ENCODE peak calls at places on chromosomes 3 and 15, in eight cellular contexts. O is CD4-positive, alpha-beta memory T cell; N is esophagus squamous epithelium; P is fibroblast of lung; B is breast epithelium; Q is tibial artery; Z is CD8-positive, alpha-beta memory T cell; C is iPS DF 6.9. U is an unnamed sample.

GRCh38 chr3:37218206-37218605 is 43.8 kb upstream of the LRRFIP2 start:
- DNase-seq in Z (no peak), P (no peak), N (no peak), O (no peak), Q (no peak), B (no peak), C (no peak), U (peak)

GRCh38 chr15:78808550-78808949 is 2.7 kb downstream of the ADAMTS7 start:
- DNase-seq in N (no peak), P (peak), O (no peak), B (no peak), C (no peak), Z (no peak), Q (no peak), U (peak)

GRCh38 chr15:89078831-89079810 is 9.1 kb upstream of the ABHD2 start:
- DNase-seq in N (no peak), C (no peak), B (no peak), P (no peak), Z (no peak), O (no peak), Q (no peak), U (no peak)

GRCh38 chr15:40242216-40242599 is 3.3 kb downstream of the PAK6 start:
- DNase-seq in Q (no peak), O (no peak), B (no peak), C (no peak), Z (no peak), P (no peak), N (no peak), U (no peak)

GRCh38 chr15:52208306-52208946 is 17.2 kb upstream of the GNB5 start:
- DNase-seq in B (no peak), Z (peak), O (peak), Q (no peak), N (peak), C (no peak), P (peak), U (no peak)

GRCh38 chr3:27224197-27224596 is 145.0 kb downstream of the NEK10 start:
- DNase-seq in B (no peak), N (no peak), Q (no peak), O (no peak), C (no peak), P (peak), Z (no peak), U (peak)

GRCh38 chr3:16070707-16071106 is 103.8 kb upstream of the GALNT15 start:
- DNase-seq in Z (no peak), C (no peak), Q (no peak), B (no peak), O (no peak), P (no peak), N (no peak), U (no peak)

GRCh38 chr3:170233532-170233931 is 11.3 kb downstream of the PRKCI start:
- DNase-seq in N (no peak), B (no peak), C (no peak), Q (no peak), P (peak), O (no peak), Z (no peak), U (no peak)

GRCh38 chr3:124887996-124888298 is 782 bp upstream of the ITGB5 start:
- DNase-seq in O (no peak), C (no peak), Z (no peak), P (no peak), B (no peak), Q (no peak), N (no peak), U (no peak)

GRCh38 chr15:51888593-51889195 is 59.2 kb downstream of the TMOD3 start:
- DNase-seq in Q (no peak), P (no peak), N (no peak), C (no peak), B (no peak), Z (no peak), O (peak), U (no peak)

GRCh38 chr3:40499952-40500351 is 5.9 kb upstream of the ZNF620 start:
- DNase-seq in C (no peak), B (no peak), Q (no peak), Z (no peak), O (no peak), P (no peak), N (no peak), U (no peak)

GRCh38 chr3:40511031-40511718 is 5.3 kb downstream of the ZNF620 start:
- DNase-seq in P (no peak), O (no peak), Z (no peak), B (no peak), N (no peak), Q (no peak), C (no peak), U (no peak)

GRCh38 chr3:40504636-40505430 is 1.0 kb upstream of the ZNF620 start:
- DNase-seq in Z (no peak), Q (peak), P (peak), N (no peak), O (no peak), C (no peak), B (no peak), U (no peak)

GRCh38 chr3:40505599-40506462 is at the start of gene ZNF620:
- DNase-seq in C (peak), P (peak), Q (peak), O (peak), N (no peak), B (peak), Z (peak), U (peak)
- H3K4me3 ChIP-seq in C (peak), P (peak), Q (peak), O (peak), N (peak), B (peak), Z (peak), U (peak)

GRCh38 chr3:195394024-195394423 is 48.8 kb downstream of the ACAP2 start:
- DNase-seq in Z (no peak), O (no peak), Q (no peak), P (no peak), B (no peak), N (no peak), C (no peak), U (no peak)

GRCh38 chr3:195395208-195395816 is 47.5 kb downstream of the ACAP2 start:
- DNase-seq in Q (no peak), N (no peak), P (no peak), C (no peak), B (no peak), Z (no peak), O (no peak), U (no peak)

GRCh38 chr3:195401959-195402358 is 40.9 kb downstream of the ACAP2 start:
- DNase-seq in Z (no peak), Q (no peak), O (no peak), P (peak), B (no peak), C (no peak), N (no peak), U (no peak)

GRCh38 chr3:195394700-195395099 is 48.1 kb downstream of the ACAP2 start:
- DNase-seq in C (no peak), N (no peak), Z (no peak), Q (no peak), O (no peak), P (peak), B (no peak), U (no peak)

GRCh38 chr3:195397524-195397923 is 45.3 kb downstream of the ACAP2 start:
- DNase-seq in P (no peak), O (no peak), Z (no peak), N (no peak), C (no peak), Q (no peak), B (no peak), U (no peak)
- H3K4me3 ChIP-seq in P (no peak), O (no peak), Z (no peak), N (no peak), C (no peak), Q (no peak), B (no peak), U (no peak)

GRCh38 chr15:74173545-74174215 is at the start of gene ISLR:
- DNase-seq in P (peak), N (no peak), O (no peak), B (no peak), Q (peak), C (no peak), Z (no peak), U (peak)
- H3K4me3 ChIP-seq in P (peak), N (peak), O (no peak), B (peak), Q (peak), C (no peak), Z (no peak), U (no peak)

DNA sequence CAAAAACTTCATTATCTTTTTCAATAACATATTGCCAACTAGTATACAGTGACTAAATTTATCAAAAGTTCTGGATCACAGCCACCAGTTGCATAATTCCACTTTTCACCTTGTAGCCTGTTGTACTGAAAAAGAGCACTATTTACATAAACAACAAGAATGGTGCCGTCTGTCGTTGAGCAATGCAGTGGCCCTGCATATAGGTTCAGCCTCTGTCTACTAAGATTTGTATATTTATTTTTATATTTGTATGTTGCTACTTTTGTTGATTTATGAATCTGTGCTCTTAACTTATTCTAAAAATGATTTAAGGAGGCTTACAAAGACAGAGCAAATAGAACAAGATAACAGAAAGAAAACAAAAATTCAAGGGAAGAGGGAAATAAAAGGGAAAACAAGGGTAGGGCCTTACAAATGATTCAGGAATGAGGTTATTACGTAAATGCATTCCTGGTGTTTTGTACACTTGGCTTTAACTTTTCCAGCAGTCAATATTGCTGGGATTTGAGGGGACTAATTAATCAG is 257.6 kb upstream of the STT3B start:
- DNase-seq in B (no peak), C (no peak), P (peak), Z (no peak), Q (no peak), N (no peak), O (no peak), U (no peak)
- H3K4me3 ChIP-seq in B (no peak), C (no peak), P (no peak), Z (no peak), Q (no peak), N (no peak), O (no peak), U (no peak)

DNA sequence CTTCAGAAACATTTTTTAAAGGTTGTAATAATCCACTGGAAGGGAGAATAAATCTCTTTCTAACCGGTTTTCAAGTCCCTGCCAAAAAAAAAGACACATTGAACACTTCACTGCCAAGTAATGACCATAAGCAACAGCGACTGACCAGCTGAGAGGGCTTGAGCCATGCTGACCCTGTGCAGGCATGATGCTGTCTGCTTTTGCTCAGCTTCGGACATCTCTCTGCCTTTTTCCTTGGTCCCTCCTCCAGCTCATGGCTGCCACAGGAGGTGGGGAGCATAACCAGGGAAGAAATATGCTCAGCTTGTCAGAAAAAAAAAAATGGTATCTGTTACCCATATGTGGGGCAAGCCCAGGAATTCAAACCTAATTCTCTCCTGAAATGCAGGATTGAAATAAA is 1.5 kb downstream of the IGSF10 start:
- DNase-seq in Q (no peak), B (no peak), N (no peak), C (no peak), P (no peak), O (no peak), Z (no peak), U (no peak)
- H3K4me3 ChIP-seq in Q (no peak), B (no peak), N (no peak), C (no peak), P (no peak), O (no peak), Z (no peak), U (peak)

GRCh38 chr3:113623324-113623723 is 73.1 kb downstream of the USF3 start:
- DNase-seq in O (no peak), P (no peak), Z (no peak), C (peak), Q (no peak), B (no peak), N (no peak), U (no peak)
- H3K4me3 ChIP-seq in O (no peak), P (no peak), Z (no peak), C (no peak), Q (peak), B (peak), N (no peak), U (no peak)

DNA sequence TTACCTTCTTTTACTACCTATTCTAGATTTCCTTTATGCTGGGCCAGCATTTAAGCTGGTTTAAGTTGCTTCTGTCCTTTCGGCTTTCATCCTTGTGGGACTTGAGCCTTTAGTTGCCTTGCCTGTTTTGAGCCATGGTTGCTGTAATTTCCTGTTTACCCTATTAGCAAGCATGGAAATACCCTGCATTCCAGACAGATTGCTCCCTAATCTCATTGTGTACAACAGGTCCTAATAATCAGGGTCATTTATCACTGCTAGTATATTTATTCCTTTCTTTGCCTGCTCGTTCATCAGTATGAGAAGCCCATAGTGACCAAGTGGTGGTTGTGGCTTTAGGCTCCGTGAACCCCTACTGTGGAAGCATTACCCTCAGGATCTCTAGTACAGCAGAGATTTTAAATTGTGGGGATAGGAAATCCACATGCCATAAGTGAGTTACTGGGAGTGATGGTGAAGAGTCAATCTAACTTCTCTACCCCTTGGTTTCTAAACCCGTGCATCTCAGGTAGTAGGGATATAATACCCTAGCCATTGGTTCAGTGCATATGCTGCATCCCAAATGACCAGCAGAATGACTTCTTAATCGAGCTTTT is 31.9 kb downstream of the NCK1 start:
- DNase-seq in B (no peak), Q (no peak), P (peak), Z (no peak), C (no peak), N (no peak), O (no peak), U (no peak)
- H3K4me3 ChIP-seq in B (no peak), Q (no peak), P (no peak), Z (no peak), C (no peak), N (no peak), O (no peak), U (no peak)

DNA sequence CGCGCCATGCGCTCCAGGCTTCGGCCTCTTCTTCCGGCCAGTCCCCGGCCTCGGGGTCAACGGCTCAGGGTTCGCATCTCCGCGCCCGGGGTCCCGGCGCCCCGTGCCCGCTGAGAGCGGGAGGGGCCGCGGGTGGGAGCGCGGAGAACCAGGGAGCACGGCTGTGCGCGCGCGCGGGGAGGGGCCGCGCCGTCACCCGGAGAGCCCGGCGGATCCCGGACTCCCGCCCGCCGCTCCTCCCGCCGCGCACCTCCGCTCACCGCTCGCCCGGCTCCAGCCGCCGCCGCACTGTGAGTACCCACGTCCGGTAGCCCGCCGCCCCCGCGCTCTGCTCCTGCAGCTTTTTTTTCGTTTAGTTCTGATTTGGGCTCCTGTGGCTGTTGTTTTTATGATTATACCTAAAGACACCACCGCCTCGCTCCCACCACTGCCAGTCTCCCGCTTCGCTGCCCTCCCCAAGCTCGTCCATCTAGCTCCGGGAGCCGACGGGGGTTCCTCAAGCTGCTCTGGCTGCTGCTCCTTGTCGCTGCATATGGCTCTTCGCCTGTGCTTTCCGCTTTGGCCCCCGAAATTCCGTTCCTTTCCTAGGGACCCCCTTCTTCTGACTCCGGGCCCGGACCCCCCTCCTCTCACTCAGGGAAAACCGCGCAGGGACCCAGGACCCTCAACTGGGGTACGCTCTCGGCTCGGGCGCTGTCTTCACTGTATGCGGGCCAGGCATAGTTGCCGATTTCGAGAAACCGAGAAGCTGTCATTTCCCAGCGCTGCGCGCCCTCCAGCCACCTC is 1.7 kb upstream of the SKOR1 start:
- DNase-seq in B (no peak), Q (no peak), O (no peak), N (no peak), Z (no peak), P (no peak), C (no peak), U (no peak)
- H3K4me3 ChIP-seq in B (peak), Q (no peak), O (no peak), N (peak), Z (no peak), P (no peak), C (no peak), U (peak)

GRCh38 chr3:46987485-46988401 is 8.3 kb downstream of the NBEAL2 start:
- DNase-seq in B (no peak), C (no peak), Q (no peak), O (peak), Z (peak), N (peak), P (no peak), U (peak)
- H3K4me3 ChIP-seq in B (no peak), C (no peak), Q (no peak), O (peak), Z (peak), N (peak), P (no peak), U (no peak)